ENCODE peak calls at places on chromosomes 11 and 22, in seven cellular contexts. One of them, this sample, is unnamed.

GRCh38 chr11:12882670-12883069 is 126.4 kb upstream of the RASSF10 start:
- DNase-seq in CD8-positive, alpha-beta memory T cell: no peak
- DNase-seq in heart left ventricle: no peak
- DNase-seq in BJ: no peak
- DNase-seq in adipocyte: peak
- DNase-seq in HCT116: no peak
- DNase-seq in adrenal gland: no peak
- DNase-seq in this sample: no peak

GRCh38 chr22:47593291-47593690 is 830.8 kb downstream of the TBC1D22A start:
- DNase-seq in CD8-positive, alpha-beta memory T cell: no peak
- DNase-seq in heart left ventricle: no peak
- DNase-seq in BJ: no peak
- DNase-seq in adipocyte: no peak
- DNase-seq in HCT116: no peak
- DNase-seq in adrenal gland: no peak
- DNase-seq in this sample: no peak

GRCh38 chr11:111819161-111820058 is 52.0 kb downstream of the ALG9 start:
- DNase-seq in CD8-positive, alpha-beta memory T cell: no peak
- DNase-seq in heart left ventricle: peak
- DNase-seq in BJ: peak
- DNase-seq in adipocyte: peak
- DNase-seq in HCT116: no peak
- DNase-seq in adrenal gland: peak
- DNase-seq in this sample: no peak

GRCh38 chr11:19676508-19677379 is 35.9 kb upstream of the NAV2 start:
- DNase-seq in CD8-positive, alpha-beta memory T cell: no peak
- DNase-seq in heart left ventricle: peak
- DNase-seq in BJ: no peak
- DNase-seq in adipocyte: no peak
- DNase-seq in HCT116: no peak
- DNase-seq in adrenal gland: no peak
- DNase-seq in this sample: no peak

GRCh38 chr11:72418834-72419560 is 15.3 kb downstream of the CLPB start:
- DNase-seq in CD8-positive, alpha-beta memory T cell: no peak
- DNase-seq in heart left ventricle: no peak
- DNase-seq in BJ: no peak
- DNase-seq in adipocyte: no peak
- DNase-seq in HCT116: no peak
- DNase-seq in adrenal gland: no peak
- DNase-seq in this sample: no peak

GRCh38 chr11:99098751-99099150 is 78.0 kb downstream of the CNTN5 start:
- DNase-seq in CD8-positive, alpha-beta memory T cell: no peak
- DNase-seq in heart left ventricle: no peak
- DNase-seq in BJ: no peak
- DNase-seq in adipocyte: no peak
- DNase-seq in HCT116: no peak
- DNase-seq in adrenal gland: no peak
- DNase-seq in this sample: no peak

GRCh38 chr11:2779981-2780849 is 80.4 kb upstream of the KCNQ1OT1 start:
- DNase-seq in CD8-positive, alpha-beta memory T cell: no peak
- DNase-seq in heart left ventricle: peak
- DNase-seq in BJ: no peak
- DNase-seq in adipocyte: no peak
- DNase-seq in HCT116: no peak
- DNase-seq in adrenal gland: peak
- DNase-seq in this sample: no peak

GRCh38 chr11:96215094-96215782 is 127.8 kb downstream of the MAML2 start:
- DNase-seq in CD8-positive, alpha-beta memory T cell: peak
- DNase-seq in heart left ventricle: no peak
- DNase-seq in BJ: no peak
- DNase-seq in adipocyte: peak
- DNase-seq in HCT116: no peak
- DNase-seq in adrenal gland: no peak
- DNase-seq in this sample: no peak

GRCh38 chr22:27641049-27641790 is 160.3 kb downstream of the MN1 start:
- DNase-seq in CD8-positive, alpha-beta memory T cell: no peak
- DNase-seq in heart left ventricle: no peak
- DNase-seq in BJ: no peak
- DNase-seq in adipocyte: peak
- DNase-seq in HCT116: no peak
- DNase-seq in adrenal gland: no peak
- DNase-seq in this sample: no peak

GRCh38 chr11:17257200-17257599 is 19.3 kb upstream of the NUCB2 start:
- DNase-seq in CD8-positive, alpha-beta memory T cell: no peak
- DNase-seq in heart left ventricle: no peak
- DNase-seq in BJ: no peak
- DNase-seq in adipocyte: peak
- DNase-seq in HCT116: no peak
- DNase-seq in adrenal gland: no peak
- DNase-seq in this sample: no peak

GRCh38 chr11:102552020-102552419 is 21.5 kb upstream of the MMP7 start:
- DNase-seq in CD8-positive, alpha-beta memory T cell: no peak
- DNase-seq in heart left ventricle: no peak
- DNase-seq in BJ: no peak
- DNase-seq in adipocyte: no peak
- DNase-seq in HCT116: no peak
- DNase-seq in adrenal gland: no peak
- DNase-seq in this sample: no peak

GRCh38 chr22:29816128-29816527 is 21.9 kb downstream of the ASCC2 start:
- DNase-seq in CD8-positive, alpha-beta memory T cell: no peak
- DNase-seq in heart left ventricle: peak
- DNase-seq in BJ: no peak
- DNase-seq in adipocyte: no peak
- DNase-seq in HCT116: no peak
- DNase-seq in adrenal gland: peak
- DNase-seq in this sample: no peak

GRCh38 chr11:64089027-64089360 is 53.3 kb downstream of the FLRT1 start:
- DNase-seq in CD8-positive, alpha-beta memory T cell: no peak
- DNase-seq in heart left ventricle: no peak
- DNase-seq in BJ: no peak
- DNase-seq in adipocyte: no peak
- DNase-seq in HCT116: no peak
- DNase-seq in adrenal gland: no peak
- DNase-seq in this sample: no peak

GRCh38 chr11:105298630-105299029 is 159.1 kb upstream of the CARD18 start:
- DNase-seq in CD8-positive, alpha-beta memory T cell: no peak
- DNase-seq in heart left ventricle: no peak
- DNase-seq in BJ: no peak
- DNase-seq in adipocyte: no peak
- DNase-seq in HCT116: no peak
- DNase-seq in adrenal gland: no peak
- DNase-seq in this sample: no peak

GRCh38 chr11:11931461-11932055 is 76.9 kb downstream of the DKK3 start:
- DNase-seq in CD8-positive, alpha-beta memory T cell: peak
- DNase-seq in heart left ventricle: peak
- DNase-seq in BJ: no peak
- DNase-seq in adipocyte: peak
- DNase-seq in HCT116: peak
- DNase-seq in adrenal gland: peak
- DNase-seq in this sample: peak

GRCh38 chr11:82988936-82989627 is 82.6 kb downstream of the RAB30 start:
- DNase-seq in CD8-positive, alpha-beta memory T cell: no peak
- DNase-seq in heart left ventricle: no peak
- DNase-seq in BJ: no peak
- DNase-seq in adipocyte: no peak
- DNase-seq in HCT116: no peak
- DNase-seq in adrenal gland: peak
- DNase-seq in this sample: no peak

GRCh38 chr11:27255447-27255828 is 107.6 kb downstream of the CCDC34 start:
- DNase-seq in CD8-positive, alpha-beta memory T cell: no peak
- DNase-seq in heart left ventricle: no peak
- DNase-seq in BJ: peak
- DNase-seq in adipocyte: peak
- DNase-seq in HCT116: no peak
- DNase-seq in adrenal gland: no peak
- DNase-seq in this sample: no peak

GRCh38 chr22:31139866-31140716 is at the start of gene PLA2G3:
- DNase-seq in CD8-positive, alpha-beta memory T cell: no peak
- DNase-seq in heart left ventricle: no peak
- DNase-seq in BJ: no peak
- DNase-seq in adipocyte: peak
- DNase-seq in HCT116: no peak
- DNase-seq in adrenal gland: no peak
- DNase-seq in this sample: no peak

GRCh38 chr11:76763573-76764348 is 19.4 kb upstream of the TSKU start:
- DNase-seq in CD8-positive, alpha-beta memory T cell: no peak
- DNase-seq in heart left ventricle: peak
- DNase-seq in BJ: peak
- DNase-seq in adipocyte: peak
- DNase-seq in HCT116: no peak
- DNase-seq in adrenal gland: no peak
- DNase-seq in this sample: no peak

GRCh38 chr11:2206291-2206690 is 34.7 kb upstream of the TH start:
- DNase-seq in CD8-positive, alpha-beta memory T cell: no peak
- DNase-seq in heart left ventricle: peak
- DNase-seq in BJ: no peak
- DNase-seq in adipocyte: no peak
- DNase-seq in HCT116: no peak
- DNase-seq in adrenal gland: no peak
- DNase-seq in this sample: no peak

GRCh38 chr22:44003776-44004460 is 20.2 kb upstream of the PARVB start:
- DNase-seq in CD8-positive, alpha-beta memory T cell: no peak
- DNase-seq in heart left ventricle: no peak
- DNase-seq in BJ: no peak
- DNase-seq in adipocyte: no peak
- DNase-seq in HCT116: peak
- DNase-seq in adrenal gland: no peak
- DNase-seq in this sample: no peak

GRCh38 chr11:20388096-20389055 is 860 bp downstream of the PRMT3 start:
- DNase-seq in CD8-positive, alpha-beta memory T cell: no peak
- DNase-seq in heart left ventricle: no peak
- DNase-seq in BJ: no peak
- DNase-seq in adipocyte: peak
- DNase-seq in HCT116: no peak
- DNase-seq in adrenal gland: no peak
- DNase-seq in this sample: peak

GRCh38 chr22:42785706-42786499 is 65.2 kb upstream of the A4GALT start:
- DNase-seq in CD8-positive, alpha-beta memory T cell: no peak
- DNase-seq in heart left ventricle: no peak
- DNase-seq in BJ: no peak
- DNase-seq in adipocyte: no peak
- DNase-seq in HCT116: no peak
- DNase-seq in adrenal gland: no peak
- DNase-seq in this sample: no peak

GRCh38 chr11:65027213-65028067 is at the start of gene SNX15:
- DNase-seq in CD8-positive, alpha-beta memory T cell: peak
- DNase-seq in heart left ventricle: peak
- DNase-seq in BJ: peak
- DNase-seq in adipocyte: peak
- DNase-seq in HCT116: peak
- DNase-seq in adrenal gland: peak
- DNase-seq in this sample: peak

GRCh38 chr11:120482149-120482548 is 29.4 kb upstream of the GRIK4 start:
- DNase-seq in CD8-positive, alpha-beta memory T cell: no peak
- DNase-seq in heart left ventricle: no peak
- DNase-seq in BJ: no peak
- DNase-seq in adipocyte: no peak
- DNase-seq in HCT116: peak
- DNase-seq in adrenal gland: peak
- DNase-seq in this sample: no peak

GRCh38 chr11:66557733-66558326 is 10.6 kb downstream of the CTSF start:
- DNase-seq in CD8-positive, alpha-beta memory T cell: no peak
- DNase-seq in heart left ventricle: no peak
- DNase-seq in BJ: no peak
- DNase-seq in adipocyte: no peak
- DNase-seq in HCT116: no peak
- DNase-seq in adrenal gland: no peak
- DNase-seq in this sample: no peak

GRCh38 chr22:35894937-35895708 is 133.5 kb downstream of the RBFOX2 start:
- DNase-seq in CD8-positive, alpha-beta memory T cell: peak
- DNase-seq in heart left ventricle: peak
- DNase-seq in BJ: peak
- DNase-seq in adipocyte: peak
- DNase-seq in HCT116: no peak
- DNase-seq in adrenal gland: peak
- DNase-seq in this sample: no peak
- H3K4me3 ChIP-seq in CD8-positive, alpha-beta memory T cell: no peak
- H3K4me3 ChIP-seq in heart left ventricle: peak
- H3K4me3 ChIP-seq in BJ: peak
- H3K4me3 ChIP-seq in adipocyte: peak
- H3K4me3 ChIP-seq in HCT116: no peak
- H3K4me3 ChIP-seq in adrenal gland: no peak
- H3K4me3 ChIP-seq in this sample: no peak

GRCh38 chr22:46026907-46027218 is 49.9 kb upstream of the WNT7B start:
- DNase-seq in CD8-positive, alpha-beta memory T cell: no peak
- DNase-seq in heart left ventricle: no peak
- DNase-seq in BJ: no peak
- DNase-seq in adipocyte: no peak
- DNase-seq in HCT116: no peak
- DNase-seq in adrenal gland: peak
- DNase-seq in this sample: no peak
- H3K4me3 ChIP-seq in CD8-positive, alpha-beta memory T cell: no peak
- H3K4me3 ChIP-seq in heart left ventricle: peak
- H3K4me3 ChIP-seq in BJ: no peak
- H3K4me3 ChIP-seq in adipocyte: peak
- H3K4me3 ChIP-seq in HCT116: no peak
- H3K4me3 ChIP-seq in adrenal gland: no peak
- H3K4me3 ChIP-seq in this sample: no peak

GRCh38 chr11:32792948-32793475 is 1.4 kb downstream of the CCDC73 start:
- DNase-seq in CD8-positive, alpha-beta memory T cell: peak
- DNase-seq in heart left ventricle: peak
- DNase-seq in BJ: peak
- DNase-seq in adipocyte: peak
- DNase-seq in HCT116: peak
- DNase-seq in adrenal gland: peak
- DNase-seq in this sample: peak
- H3K4me3 ChIP-seq in CD8-positive, alpha-beta memory T cell: no peak
- H3K4me3 ChIP-seq in heart left ventricle: no peak
- H3K4me3 ChIP-seq in BJ: no peak
- H3K4me3 ChIP-seq in adipocyte: peak
- H3K4me3 ChIP-seq in HCT116: peak
- H3K4me3 ChIP-seq in adrenal gland: no peak
- H3K4me3 ChIP-seq in this sample: peak

GRCh38 chr22:39651783-39652058 is 81.2 kb downstream of the CACNA1I start:
- DNase-seq in CD8-positive, alpha-beta memory T cell: no peak
- DNase-seq in heart left ventricle: no peak
- DNase-seq in BJ: no peak
- DNase-seq in adipocyte: no peak
- DNase-seq in HCT116: no peak
- DNase-seq in adrenal gland: no peak
- DNase-seq in this sample: no peak

GRCh38 chr22:39653787-39654077 is 83.2 kb downstream of the CACNA1I start:
- DNase-seq in CD8-positive, alpha-beta memory T cell: no peak
- DNase-seq in heart left ventricle: no peak
- DNase-seq in BJ: no peak
- DNase-seq in adipocyte: no peak
- DNase-seq in HCT116: no peak
- DNase-seq in adrenal gland: no peak
- DNase-seq in this sample: no peak

GRCh38 chr22:39654959-39655579 is 84.5 kb downstream of the CACNA1I start:
- DNase-seq in CD8-positive, alpha-beta memory T cell: no peak
- DNase-seq in heart left ventricle: no peak
- DNase-seq in BJ: no peak
- DNase-seq in adipocyte: no peak
- DNase-seq in HCT116: no peak
- DNase-seq in adrenal gland: no peak
- DNase-seq in this sample: no peak

GRCh38 chr22:39654527-39654926 is 84.0 kb downstream of the CACNA1I start:
- DNase-seq in CD8-positive, alpha-beta memory T cell: no peak
- DNase-seq in heart left ventricle: no peak
- DNase-seq in BJ: no peak
- DNase-seq in adipocyte: no peak
- DNase-seq in HCT116: no peak
- DNase-seq in adrenal gland: no peak
- DNase-seq in this sample: no peak

GRCh38 chr22:39652990-39653786 is 82.6 kb downstream of the CACNA1I start:
- DNase-seq in CD8-positive, alpha-beta memory T cell: no peak
- DNase-seq in heart left ventricle: no peak
- DNase-seq in BJ: no peak
- DNase-seq in adipocyte: no peak
- DNase-seq in HCT116: no peak
- DNase-seq in adrenal gland: no peak
- DNase-seq in this sample: no peak
- H3K4me3 ChIP-seq in CD8-positive, alpha-beta memory T cell: no peak
- H3K4me3 ChIP-seq in heart left ventricle: no peak
- H3K4me3 ChIP-seq in BJ: no peak
- H3K4me3 ChIP-seq in adipocyte: no peak
- H3K4me3 ChIP-seq in HCT116: no peak
- H3K4me3 ChIP-seq in adrenal gland: no peak
- H3K4me3 ChIP-seq in this sample: no peak